ENCODE peak calls at places on chromosomes 6 and 20, in nine cellular contexts. One of them, this sample, is unnamed.

GRCh38 chr6:149513915-149514314 is 29.1 kb upstream of the ZC3H12D start:
- DNase-seq in HCT116: no peak
- DNase-seq in K562: no peak
- DNase-seq in A549: no peak
- DNase-seq in HL-60: no peak
- DNase-seq in SK-N-SH: no peak
- DNase-seq in GM23338: no peak
- DNase-seq in Panc1: no peak
- DNase-seq in HepG2: no peak
- DNase-seq in this sample: no peak

GRCh38 chr20:34574861-34575260 is 16.3 kb downstream of the MAP1LC3A start:
- DNase-seq in HL-60: no peak
- DNase-seq in GM23338: no peak
- DNase-seq in Panc1: no peak
- DNase-seq in HepG2: no peak
- DNase-seq in A549: no peak
- DNase-seq in HCT116: no peak
- DNase-seq in SK-N-SH: no peak
- DNase-seq in K562: no peak
- DNase-seq in this sample: no peak

GRCh38 chr20:38181207-38181693 is 16.2 kb upstream of the TGM2 start:
- DNase-seq in A549: no peak
- DNase-seq in SK-N-SH: no peak
- DNase-seq in HCT116: no peak
- DNase-seq in K562: no peak
- DNase-seq in GM23338: no peak
- DNase-seq in Panc1: no peak
- DNase-seq in HepG2: no peak
- DNase-seq in HL-60: no peak
- DNase-seq in this sample: peak

GRCh38 chr6:130949553-130949952 is 113.5 kb downstream of the EPB41L2 start:
- DNase-seq in SK-N-SH: no peak
- DNase-seq in A549: no peak
- DNase-seq in HCT116: no peak
- DNase-seq in K562: no peak
- DNase-seq in GM23338: no peak
- DNase-seq in HepG2: no peak
- DNase-seq in HL-60: no peak
- DNase-seq in Panc1: no peak
- DNase-seq in this sample: no peak

GRCh38 chr6:132713355-132714134 is at the start of gene VNN1:
- DNase-seq in HCT116: no peak
- DNase-seq in SK-N-SH: no peak
- DNase-seq in A549: no peak
- DNase-seq in HepG2: no peak
- DNase-seq in GM23338: no peak
- DNase-seq in HL-60: peak
- DNase-seq in K562: no peak
- DNase-seq in Panc1: no peak
- DNase-seq in this sample: no peak

GRCh38 chr6:22926613-22927348 is 357.4 kb downstream of the HDGFL1 start:
- DNase-seq in Panc1: no peak
- DNase-seq in A549: no peak
- DNase-seq in HCT116: no peak
- DNase-seq in SK-N-SH: peak
- DNase-seq in K562: no peak
- DNase-seq in GM23338: peak
- DNase-seq in HepG2: no peak
- DNase-seq in HL-60: no peak
- DNase-seq in this sample: no peak

GRCh38 chr6:29964904-29965872 is 22.9 kb downstream of the HLA-A start:
- DNase-seq in HepG2: peak
- DNase-seq in A549: peak
- DNase-seq in HCT116: peak
- DNase-seq in Panc1: no peak
- DNase-seq in GM23338: peak
- DNase-seq in HL-60: peak
- DNase-seq in K562: peak
- DNase-seq in SK-N-SH: peak
- DNase-seq in this sample: peak

GRCh38 chr6:6007311-6008113 is 787 bp upstream of the NRN1 start:
- DNase-seq in SK-N-SH: peak
- DNase-seq in HL-60: peak
- DNase-seq in HCT116: no peak
- DNase-seq in K562: no peak
- DNase-seq in Panc1: no peak
- DNase-seq in HepG2: no peak
- DNase-seq in GM23338: peak
- DNase-seq in A549: no peak
- DNase-seq in this sample: no peak

GRCh38 chr6:105282801-105283585 is 103.2 kb upstream of the POPDC3 start:
- DNase-seq in A549: no peak
- DNase-seq in HepG2: no peak
- DNase-seq in HCT116: no peak
- DNase-seq in HL-60: no peak
- DNase-seq in GM23338: no peak
- DNase-seq in K562: no peak
- DNase-seq in SK-N-SH: peak
- DNase-seq in Panc1: no peak
- DNase-seq in this sample: no peak

GRCh38 chr6:129440691-129441090 is 269.3 kb downstream of the ARHGAP18 start:
- DNase-seq in HepG2: no peak
- DNase-seq in Panc1: no peak
- DNase-seq in HCT116: no peak
- DNase-seq in SK-N-SH: no peak
- DNase-seq in K562: peak
- DNase-seq in A549: no peak
- DNase-seq in HL-60: no peak
- DNase-seq in GM23338: peak
- DNase-seq in this sample: no peak

GRCh38 chr20:33261465-33261864 is 21.5 kb upstream of the BPIFB1 start:
- DNase-seq in Panc1: no peak
- DNase-seq in GM23338: peak
- DNase-seq in K562: no peak
- DNase-seq in HL-60: peak
- DNase-seq in SK-N-SH: no peak
- DNase-seq in HCT116: no peak
- DNase-seq in A549: no peak
- DNase-seq in HepG2: no peak
- DNase-seq in this sample: no peak

DNA sequence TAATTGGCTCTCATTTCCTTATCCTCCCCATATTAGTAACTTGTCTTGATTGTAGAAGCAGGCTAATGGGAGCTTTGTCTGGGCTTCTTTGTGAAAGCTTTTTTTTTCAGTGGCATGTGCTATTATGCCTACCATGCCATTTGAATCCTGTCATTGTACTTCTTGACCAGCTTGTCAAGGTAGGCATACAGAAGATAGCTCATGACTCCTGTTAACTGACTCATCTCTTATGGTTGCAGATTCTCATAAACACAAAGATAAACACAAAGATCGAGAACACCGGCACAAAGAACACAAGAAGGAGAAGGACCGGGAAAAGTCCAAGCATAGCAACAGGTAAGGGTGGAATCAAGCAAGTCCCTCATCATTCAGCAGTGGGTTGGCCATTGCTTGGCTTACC is 32.5 kb downstream of the TOP1 start:
- DNase-seq in K562: no peak
- DNase-seq in A549: no peak
- DNase-seq in HepG2: no peak
- DNase-seq in HL-60: no peak
- DNase-seq in HCT116: no peak
- DNase-seq in Panc1: no peak
- DNase-seq in SK-N-SH: no peak
- DNase-seq in GM23338: no peak
- DNase-seq in this sample: no peak
- TF ChIP-seq REST in K562: no peak
- TF ChIP-seq REST in A549: no peak
- TF ChIP-seq REST in HepG2: no peak
- TF ChIP-seq REST in HL-60: no peak
- TF ChIP-seq REST in HCT116: no peak
- TF ChIP-seq REST in Panc1: no peak
- TF ChIP-seq REST in SK-N-SH: no peak
- TF ChIP-seq REST in GM23338: no peak
- TF ChIP-seq REST in this sample: no peak

GRCh38 chr20:57998981-57999464 is 229.4 kb downstream of the ANKRD60 start:
- DNase-seq in HL-60: no peak
- DNase-seq in K562: no peak
- DNase-seq in A549: no peak
- DNase-seq in HepG2: no peak
- DNase-seq in SK-N-SH: no peak
- DNase-seq in GM23338: peak
- DNase-seq in HCT116: no peak
- DNase-seq in Panc1: no peak
- DNase-seq in this sample: no peak

GRCh38 chr20:57999465-58000111 is 228.9 kb downstream of the ANKRD60 start:
- DNase-seq in SK-N-SH: no peak
- DNase-seq in A549: no peak
- DNase-seq in GM23338: no peak
- DNase-seq in HCT116: no peak
- DNase-seq in HL-60: no peak
- DNase-seq in Panc1: no peak
- DNase-seq in HepG2: no peak
- DNase-seq in K562: no peak
- DNase-seq in this sample: no peak

GRCh38 chr20:58003525-58003924 is 224.9 kb downstream of the ANKRD60 start:
- DNase-seq in HepG2: no peak
- DNase-seq in SK-N-SH: no peak
- DNase-seq in GM23338: no peak
- DNase-seq in HL-60: no peak
- DNase-seq in Panc1: no peak
- DNase-seq in HCT116: no peak
- DNase-seq in A549: peak
- DNase-seq in K562: peak
- DNase-seq in this sample: no peak

GRCh38 chr20:58002901-58003300 is 225.6 kb downstream of the ANKRD60 start:
- DNase-seq in K562: no peak
- DNase-seq in Panc1: no peak
- DNase-seq in GM23338: no peak
- DNase-seq in HL-60: no peak
- DNase-seq in A549: no peak
- DNase-seq in HCT116: no peak
- DNase-seq in HepG2: no peak
- DNase-seq in SK-N-SH: no peak
- DNase-seq in this sample: no peak

DNA sequence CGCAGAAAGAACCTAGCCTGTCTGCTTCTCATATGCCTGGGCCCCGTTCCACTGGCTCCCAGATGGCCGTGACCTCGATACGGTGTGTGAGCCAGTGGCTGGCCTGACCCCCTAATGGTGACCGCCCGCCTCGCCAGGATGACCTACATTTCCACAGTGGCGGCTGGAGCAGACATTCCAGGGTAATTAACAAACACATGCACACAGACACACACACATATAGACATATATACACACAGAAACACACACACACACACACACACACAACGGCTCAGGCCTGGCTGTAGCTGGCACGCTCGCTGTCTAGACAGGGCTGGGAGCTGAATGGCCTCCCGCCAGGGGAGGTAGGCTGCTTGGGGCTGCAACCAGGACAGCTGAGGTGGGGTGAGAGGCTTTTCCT is 227.1 kb downstream of the ANKRD60 start:
- DNase-seq in HL-60: no peak
- DNase-seq in GM23338: no peak
- DNase-seq in A549: no peak
- DNase-seq in SK-N-SH: peak
- DNase-seq in K562: no peak
- DNase-seq in HepG2: no peak
- DNase-seq in Panc1: no peak
- DNase-seq in HCT116: no peak
- DNase-seq in this sample: no peak
- TF ChIP-seq REST in HL-60: no peak
- TF ChIP-seq REST in GM23338: no peak
- TF ChIP-seq REST in A549: no peak
- TF ChIP-seq REST in SK-N-SH: no peak
- TF ChIP-seq REST in K562: no peak
- TF ChIP-seq REST in HepG2: no peak
- TF ChIP-seq REST in Panc1: no peak
- TF ChIP-seq REST in HCT116: no peak
- TF ChIP-seq REST in this sample: no peak

DNA sequence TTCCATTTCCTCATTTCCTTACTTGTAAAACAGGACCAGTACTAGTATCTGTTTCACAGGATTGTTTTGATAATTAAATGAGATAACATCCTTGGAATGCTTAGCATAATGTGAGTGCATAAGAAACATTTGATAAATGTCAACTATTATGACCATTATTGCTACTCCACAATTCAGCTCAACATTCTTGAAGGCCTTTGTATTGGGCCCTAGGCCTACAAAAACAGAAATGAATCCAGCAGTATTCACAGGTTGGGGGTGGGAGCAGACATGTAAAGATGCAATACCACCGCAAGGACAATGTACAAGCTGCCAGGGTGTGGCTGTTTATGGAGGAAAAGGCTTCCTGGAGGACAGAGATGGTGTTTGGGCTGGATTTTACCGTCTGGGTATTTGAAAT is 57.2 kb upstream of the EPB41L1 start:
- DNase-seq in HL-60: no peak
- DNase-seq in HCT116: no peak
- DNase-seq in K562: no peak
- DNase-seq in GM23338: no peak
- DNase-seq in SK-N-SH: no peak
- DNase-seq in HepG2: no peak
- DNase-seq in A549: no peak
- DNase-seq in Panc1: no peak
- DNase-seq in this sample: no peak
- TF ChIP-seq REST in HL-60: no peak
- TF ChIP-seq REST in HCT116: no peak
- TF ChIP-seq REST in K562: no peak
- TF ChIP-seq REST in GM23338: no peak
- TF ChIP-seq REST in SK-N-SH: no peak
- TF ChIP-seq REST in HepG2: no peak
- TF ChIP-seq REST in A549: no peak
- TF ChIP-seq REST in Panc1: no peak
- TF ChIP-seq REST in this sample: no peak

GRCh38 chr20:31515775-31516107 is 1.5 kb downstream of the HM13 start:
- DNase-seq in Panc1: no peak
- DNase-seq in HCT116: no peak
- DNase-seq in GM23338: peak
- DNase-seq in K562: peak
- DNase-seq in HL-60: no peak
- DNase-seq in A549: no peak
- DNase-seq in HepG2: no peak
- DNase-seq in SK-N-SH: no peak
- DNase-seq in this sample: no peak
- TF ChIP-seq REST in Panc1: no peak
- TF ChIP-seq REST in HCT116: no peak
- TF ChIP-seq REST in GM23338: no peak
- TF ChIP-seq REST in K562: no peak
- TF ChIP-seq REST in HL-60: no peak
- TF ChIP-seq REST in A549: no peak
- TF ChIP-seq REST in HepG2: no peak
- TF ChIP-seq REST in SK-N-SH: no peak
- TF ChIP-seq REST in this sample: no peak

DNA sequence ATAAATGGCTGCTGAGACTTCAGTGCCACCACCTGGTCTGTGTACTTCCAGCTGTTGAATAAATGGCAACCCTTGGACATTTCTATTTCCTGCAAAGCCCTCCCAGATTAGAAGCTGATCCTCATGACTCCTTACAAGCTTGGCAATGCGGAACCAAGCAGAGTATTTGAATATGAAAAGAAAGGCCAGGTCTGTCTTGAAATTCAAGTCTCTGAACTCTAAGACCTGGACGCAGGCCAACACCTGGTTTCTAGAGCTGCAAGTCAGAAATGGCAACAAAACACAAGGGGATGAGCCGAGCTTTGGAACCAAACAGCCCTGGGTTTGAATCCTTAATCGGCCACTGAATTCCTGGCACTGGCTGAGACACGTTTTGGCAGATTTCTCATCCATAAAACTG is 353.4 kb downstream of the PTPRT start:
- DNase-seq in HL-60: no peak
- DNase-seq in HepG2: no peak
- DNase-seq in SK-N-SH: no peak
- DNase-seq in GM23338: no peak
- DNase-seq in A549: no peak
- DNase-seq in HCT116: no peak
- DNase-seq in K562: no peak
- DNase-seq in Panc1: no peak
- DNase-seq in this sample: no peak
- TF ChIP-seq REST in HL-60: no peak
- TF ChIP-seq REST in HepG2: no peak
- TF ChIP-seq REST in SK-N-SH: no peak
- TF ChIP-seq REST in GM23338: no peak
- TF ChIP-seq REST in A549: no peak
- TF ChIP-seq REST in HCT116: no peak
- TF ChIP-seq REST in K562: no peak
- TF ChIP-seq REST in Panc1: no peak
- TF ChIP-seq REST in this sample: no peak

This sample was measured in GM12878.